ENCODE peak calls at places on chromosomes 2 and 18, in nine cellular contexts. X, Y, C, Z, Q, H, N, W and V are unnamed samples.

GRCh38 chr2:38712413-38712812 is 38.7 kb downstream of the SRSF7 start:
- DNase-seq in Z (no peak), Y (no peak), X (no peak), W (no peak), H (no peak), Q (no peak), C (no peak), N (no peak), V (no peak)

GRCh38 chr2:30031184-30031583 is 109.8 kb upstream of the ALK start:
- DNase-seq in Y (no peak), W (no peak), H (no peak), X (no peak), Q (no peak), Z (no peak), C (no peak), N (no peak), V (no peak)

GRCh38 chr2:218474527-218474926 is 55.6 kb downstream of the VIL1 start:
- DNase-seq in H (no peak), W (no peak), N (no peak), Q (no peak), Z (no peak), X (peak), C (no peak), Y (no peak), V (no peak)

GRCh38 chr2:1653137-1653789 is 91.1 kb downstream of the PXDN start:
- DNase-seq in Y (no peak), Q (no peak), N (peak), W (peak), C (peak), X (peak), Z (no peak), H (no peak), V (peak)

GRCh38 chr18:60892855-60893254 is 440.4 kb upstream of the CDH20 start:
- DNase-seq in W (no peak), Z (no peak), Q (no peak), Y (no peak), H (no peak), C (peak), N (peak), X (no peak), V (no peak)

GRCh38 chr2:24828641-24829040 is 35.4 kb downstream of the CENPO start:
- DNase-seq in N (no peak), Y (no peak), Q (no peak), X (no peak), C (no peak), H (no peak), Z (no peak), W (no peak), V (no peak)

GRCh38 chr2:197358927-197359326 is 48.3 kb upstream of the ANKRD44 start:
- DNase-seq in Q (no peak), W (no peak), H (no peak), Z (no peak), N (peak), Y (no peak), X (peak), C (peak), V (no peak)

GRCh38 chr2:17901246-17901645 is 22.8 kb downstream of the KCNS3 start:
- DNase-seq in W (no peak), Y (peak), N (peak), Q (no peak), C (no peak), H (no peak), Z (no peak), X (no peak), V (no peak)

GRCh38 chr2:149611100-149611820 is 23.7 kb upstream of the MMADHC start:
- DNase-seq in Z (no peak), C (no peak), W (no peak), N (peak), Q (no peak), X (no peak), H (peak), Y (no peak), V (no peak)

DNA sequence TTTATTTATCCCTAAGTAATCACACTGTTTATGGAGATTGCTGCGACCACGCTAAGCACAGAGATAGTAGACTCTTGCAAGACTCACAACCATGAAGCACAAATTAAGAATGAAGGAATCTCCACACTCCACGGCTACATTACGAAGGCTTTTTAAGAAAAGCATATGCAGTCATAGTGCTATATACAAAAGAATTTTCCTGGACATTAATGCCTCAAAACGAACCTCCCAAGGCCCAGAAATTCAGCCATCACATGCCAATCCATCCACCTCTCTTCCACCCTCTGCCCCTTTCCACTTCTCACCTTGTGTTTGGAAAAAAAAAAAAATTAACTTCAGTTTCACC is 186.7 kb downstream of the TCF4 start:
- DNase-seq in Z (no peak), W (no peak), Q (no peak), N (no peak), X (peak), C (peak), H (no peak), Y (no peak), V (no peak)
- H3K4me3 ChIP-seq in Z (no peak), W (peak), Q (no peak), N (no peak), X (peak), C (peak), H (no peak), Y (peak), V (peak)

DNA sequence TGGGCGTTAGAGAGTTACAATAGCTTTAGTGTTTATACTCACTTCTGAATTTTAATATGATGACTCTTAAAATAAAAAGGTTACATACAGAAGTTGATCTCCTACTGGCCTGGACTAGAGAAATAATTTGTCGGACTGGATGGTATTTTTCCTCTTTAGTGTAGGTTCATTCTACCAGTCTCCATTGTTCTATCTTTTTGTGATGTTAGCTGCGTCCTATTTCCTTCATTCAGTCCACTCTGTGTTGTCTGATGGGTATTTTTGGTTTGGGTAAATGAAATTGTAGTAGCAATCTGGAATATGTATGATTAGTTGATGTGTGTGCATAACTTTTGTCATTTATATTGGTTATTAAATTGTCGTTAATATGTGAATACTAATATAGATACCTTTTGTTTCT is 5.3 kb downstream of the DDX1 start:
- DNase-seq in Z (no peak), C (no peak), Y (no peak), H (no peak), N (no peak), Q (no peak), W (no peak), X (no peak), V (no peak)
- TF ChIP-seq CTCF in Z (no peak), C (no peak), Y (no peak), H (no peak), N (no peak), Q (no peak), W (no peak), X (no peak), V (no peak)

GRCh38 chr2:113277474-113278072 is 1.1 kb downstream of the PAX8 start:
- DNase-seq in H (peak), Q (no peak), C (no peak), N (no peak), W (no peak), X (no peak), Y (no peak), Z (no peak), V (no peak)
- H3K4me3 ChIP-seq in H (peak), Q (no peak), C (no peak), N (no peak), W (no peak), X (no peak), Y (no peak), Z (no peak), V (no peak)

DNA sequence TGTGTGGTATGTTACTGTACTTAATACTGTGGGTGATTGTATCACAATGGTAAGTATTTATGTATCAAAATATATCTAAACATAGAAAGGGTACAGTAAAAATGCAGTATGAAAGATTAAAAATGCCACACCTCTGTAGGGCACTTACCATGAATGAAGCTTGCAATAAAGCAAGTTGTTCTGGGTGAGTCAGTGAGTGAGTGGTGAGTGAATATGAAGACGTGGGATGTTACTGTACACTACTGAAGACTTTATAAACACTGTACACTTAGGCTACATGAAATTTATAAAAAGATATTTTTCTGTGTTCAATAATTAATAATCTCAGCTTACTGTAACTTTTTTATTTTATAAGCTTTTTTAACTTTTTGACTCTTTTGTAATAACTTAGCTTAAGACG is 1162.4 kb upstream of the NRXN1 start:
- DNase-seq in Q (no peak), H (no peak), Z (no peak), C (no peak), W (no peak), Y (no peak), N (no peak), X (peak), V (no peak)
- TF ChIP-seq CTCF in Q (no peak), H (no peak), Z (no peak), C (no peak), W (no peak), Y (no peak), N (no peak), X (no peak), V (no peak)